ENCODE peak calls at places on chromosomes 12 and 14, in seven cellular contexts. One of them, this sample, is unnamed.
A peak's percentile ranks its signal among the peaks of the same experiment; 100 is the strongest.

GRCh38 chr14:41285193-41285748 is 321.4 kb upstream of the LRFN5 start:
- DNase-seq in stomach: peak; percentile 26
- DNase-seq in colonic mucosa: no peak
- DNase-seq in Panc1: no peak
- DNase-seq in OCI-LY7: peak; percentile 12
- DNase-seq in tibial nerve: no peak
- DNase-seq in pancreas: no peak
- DNase-seq in this sample: no peak

GRCh38 chr12:123233505-123234299 is 466 bp downstream of the MTRFR start:
- DNase-seq in stomach: no peak
- DNase-seq in colonic mucosa: no peak
- DNase-seq in Panc1: no peak
- DNase-seq in OCI-LY7: peak; percentile 24
- DNase-seq in tibial nerve: no peak
- DNase-seq in pancreas: no peak
- DNase-seq in this sample: no peak

GRCh38 chr12:116524964-116525379 is 34.2 kb upstream of the MAP1LC3B2 start:
- DNase-seq in stomach: no peak
- DNase-seq in colonic mucosa: no peak
- DNase-seq in Panc1: no peak
- DNase-seq in OCI-LY7: no peak
- DNase-seq in tibial nerve: no peak
- DNase-seq in pancreas: no peak
- DNase-seq in this sample: no peak

GRCh38 chr14:51849095-51849494 is 11.3 kb upstream of the GNG2 start:
- DNase-seq in stomach: no peak
- DNase-seq in colonic mucosa: no peak
- DNase-seq in Panc1: no peak
- DNase-seq in OCI-LY7: no peak
- DNase-seq in tibial nerve: no peak
- DNase-seq in pancreas: no peak
- DNase-seq in this sample: no peak

GRCh38 chr14:72822946-72823611 is 70.8 kb downstream of the DPF3 start:
- DNase-seq in stomach: no peak
- DNase-seq in colonic mucosa: no peak
- DNase-seq in Panc1: no peak
- DNase-seq in OCI-LY7: no peak
- DNase-seq in tibial nerve: no peak
- DNase-seq in pancreas: no peak
- DNase-seq in this sample: no peak

GRCh38 chr14:44961151-44961729 is 507 bp downstream of the KLHL28 start:
- DNase-seq in stomach: peak; percentile 51
- DNase-seq in colonic mucosa: peak; percentile 77
- DNase-seq in Panc1: no peak
- DNase-seq in OCI-LY7: peak; percentile 63
- DNase-seq in tibial nerve: no peak
- DNase-seq in pancreas: no peak
- DNase-seq in this sample: peak; percentile 57

GRCh38 chr12:92360543-92360942 is 214.9 kb upstream of the BTG1 start:
- DNase-seq in stomach: no peak
- DNase-seq in colonic mucosa: no peak
- DNase-seq in Panc1: no peak
- DNase-seq in OCI-LY7: no peak
- DNase-seq in tibial nerve: no peak
- DNase-seq in pancreas: no peak
- DNase-seq in this sample: no peak

GRCh38 chr14:67428501-67429031 is 16.6 kb upstream of the PLEK2 start:
- DNase-seq in stomach: peak; percentile 54
- DNase-seq in colonic mucosa: no peak
- DNase-seq in Panc1: no peak
- DNase-seq in OCI-LY7: no peak
- DNase-seq in tibial nerve: no peak
- DNase-seq in pancreas: no peak
- DNase-seq in this sample: no peak

GRCh38 chr14:79578470-79578869 is 632.8 kb downstream of the DIO2 start:
- DNase-seq in stomach: no peak
- DNase-seq in colonic mucosa: no peak
- DNase-seq in Panc1: no peak
- DNase-seq in OCI-LY7: no peak
- DNase-seq in tibial nerve: no peak
- DNase-seq in pancreas: no peak
- DNase-seq in this sample: no peak

GRCh38 chr12:46888568-46888967 is 62.8 kb upstream of the SLC38A4 start:
- DNase-seq in stomach: no peak
- DNase-seq in colonic mucosa: no peak
- DNase-seq in Panc1: no peak
- DNase-seq in OCI-LY7: no peak
- DNase-seq in tibial nerve: no peak
- DNase-seq in pancreas: no peak
- DNase-seq in this sample: no peak

GRCh38 chr12:65853489-65854157 is 29.3 kb downstream of the HMGA2 start:
- DNase-seq in stomach: no peak
- DNase-seq in colonic mucosa: no peak
- DNase-seq in Panc1: no peak
- DNase-seq in OCI-LY7: no peak
- DNase-seq in tibial nerve: no peak
- DNase-seq in pancreas: no peak
- DNase-seq in this sample: no peak

GRCh38 chr12:120687570-120688289 is 781 bp downstream of the MLEC start:
- DNase-seq in stomach: no peak
- DNase-seq in colonic mucosa: peak; percentile 63
- DNase-seq in Panc1: no peak
- DNase-seq in OCI-LY7: peak; percentile 65
- DNase-seq in tibial nerve: no peak
- DNase-seq in pancreas: no peak
- DNase-seq in this sample: no peak

GRCh38 chr12:116599285-116600122 is 40.3 kb downstream of the MAP1LC3B2 start:
- DNase-seq in stomach: peak; percentile 82
- DNase-seq in colonic mucosa: peak; percentile 89
- DNase-seq in Panc1: no peak
- DNase-seq in OCI-LY7: peak; percentile 67
- DNase-seq in tibial nerve: peak; percentile 79
- DNase-seq in pancreas: peak; percentile 92
- DNase-seq in this sample: peak; percentile 74

GRCh38 chr12:111268738-111269572 is 99.9 kb downstream of the PHETA1 start:
- DNase-seq in stomach: no peak
- DNase-seq in colonic mucosa: no peak
- DNase-seq in Panc1: no peak
- DNase-seq in OCI-LY7: peak; percentile 21
- DNase-seq in tibial nerve: no peak
- DNase-seq in pancreas: no peak
- DNase-seq in this sample: no peak

GRCh38 chr12:113770389-113770865 is 195.7 kb downstream of the RBM19 start:
- DNase-seq in stomach: no peak
- DNase-seq in colonic mucosa: no peak
- DNase-seq in Panc1: no peak
- DNase-seq in OCI-LY7: no peak
- DNase-seq in tibial nerve: no peak
- DNase-seq in pancreas: no peak
- DNase-seq in this sample: no peak

GRCh38 chr12:32891956-32892355 is 4.6 kb downstream of the PKP2 start:
- DNase-seq in stomach: no peak
- DNase-seq in colonic mucosa: no peak
- DNase-seq in Panc1: no peak
- DNase-seq in OCI-LY7: no peak
- DNase-seq in tibial nerve: no peak
- DNase-seq in pancreas: no peak
- DNase-seq in this sample: no peak

GRCh38 chr14:87805315-87805723 is 187.7 kb downstream of the GALC start:
- DNase-seq in stomach: peak; percentile 29
- DNase-seq in colonic mucosa: peak; percentile 49
- DNase-seq in Panc1: peak; percentile 8
- DNase-seq in OCI-LY7: peak; percentile 33
- DNase-seq in tibial nerve: peak; percentile 16
- DNase-seq in pancreas: no peak
- DNase-seq in this sample: peak; percentile 58

GRCh38 chr12:43824207-43824775 is 11.6 kb upstream of the TMEM117 start:
- DNase-seq in stomach: no peak
- DNase-seq in colonic mucosa: no peak
- DNase-seq in Panc1: no peak
- DNase-seq in OCI-LY7: no peak
- DNase-seq in tibial nerve: no peak
- DNase-seq in pancreas: no peak
- DNase-seq in this sample: no peak

GRCh38 chr14:50542941-50543418 is 10.6 kb upstream of the MAP4K5 start:
- DNase-seq in stomach: peak; percentile 38
- DNase-seq in colonic mucosa: peak; percentile 55
- DNase-seq in Panc1: no peak
- DNase-seq in OCI-LY7: peak; percentile 70
- DNase-seq in tibial nerve: no peak
- DNase-seq in pancreas: no peak
- DNase-seq in this sample: peak; percentile 38

GRCh38 chr14:37617864-37618365 is 22.5 kb downstream of the TTC6 start:
- DNase-seq in stomach: no peak
- DNase-seq in colonic mucosa: no peak
- DNase-seq in Panc1: no peak
- DNase-seq in OCI-LY7: no peak
- DNase-seq in tibial nerve: no peak
- DNase-seq in pancreas: no peak
- DNase-seq in this sample: no peak

DNA sequence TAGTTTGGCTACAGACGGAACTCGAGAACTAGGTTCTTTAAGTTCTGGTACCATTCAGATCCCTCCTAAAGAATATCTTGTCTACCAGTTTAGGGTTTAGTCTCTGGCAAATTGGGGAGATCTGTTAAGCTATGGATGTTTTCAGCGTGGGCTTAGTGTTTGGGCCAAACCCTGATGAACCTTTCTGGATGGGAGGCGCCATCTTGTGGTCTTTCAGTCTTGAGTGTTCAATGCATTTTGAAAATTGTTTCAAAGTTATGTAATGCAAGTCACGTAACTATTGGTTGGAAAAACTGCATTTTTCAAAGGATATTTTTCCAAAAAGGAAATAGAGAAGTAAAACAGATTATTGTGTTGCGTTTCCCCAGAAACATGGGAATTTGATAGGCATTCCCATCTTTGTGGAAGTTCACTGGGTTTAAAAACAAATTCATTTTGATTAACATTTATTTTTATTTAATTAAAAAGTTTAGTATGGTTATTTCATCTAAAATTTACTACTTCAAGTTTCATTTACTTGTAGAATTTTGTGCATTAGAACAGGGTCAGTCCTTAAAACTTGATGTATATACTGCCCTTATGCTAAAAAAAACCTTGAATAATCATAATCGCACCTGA is 169.0 kb downstream of the PRIMA1 start:
- DNase-seq in stomach: peak; percentile 31
- DNase-seq in colonic mucosa: peak; percentile 24
- DNase-seq in Panc1: peak; percentile 8
- DNase-seq in OCI-LY7: peak; percentile 58
- DNase-seq in tibial nerve: no peak
- DNase-seq in pancreas: no peak
- DNase-seq in this sample: peak; percentile 33
- TF ChIP-seq CTCF in stomach: peak; percentile 34
- TF ChIP-seq CTCF in colonic mucosa: peak; percentile 43
- TF ChIP-seq CTCF in Panc1: peak; percentile 76
- TF ChIP-seq CTCF in OCI-LY7: peak; percentile 94
- TF ChIP-seq CTCF in tibial nerve: peak; percentile 49
- TF ChIP-seq CTCF in pancreas: no peak
- TF ChIP-seq CTCF in this sample: peak; percentile 63

GRCh38 chr12:53659609-53660008 is 16.3 kb downstream of the ATP5MC2 start:
- DNase-seq in stomach: no peak
- DNase-seq in colonic mucosa: peak; percentile 44
- DNase-seq in Panc1: no peak
- DNase-seq in OCI-LY7: no peak
- DNase-seq in tibial nerve: no peak
- DNase-seq in pancreas: no peak
- DNase-seq in this sample: no peak
- H3K4me3 ChIP-seq in stomach: no peak overlapping the region
- H3K4me3 ChIP-seq in colonic mucosa: no peak overlapping the region
- H3K4me3 ChIP-seq in Panc1: peak overlapping the region; percentile 35
- H3K4me3 ChIP-seq in OCI-LY7: no peak overlapping the region
- H3K4me3 ChIP-seq in tibial nerve: no peak overlapping the region
- H3K4me3 ChIP-seq in pancreas: no peak overlapping the region
- H3K4me3 ChIP-seq in this sample: no peak overlapping the region

GRCh38 chr14:93007225-93007997 is 84.5 kb downstream of the CHGA start:
- DNase-seq in stomach: peak; percentile 46
- DNase-seq in colonic mucosa: peak; percentile 56
- DNase-seq in Panc1: no peak
- DNase-seq in OCI-LY7: peak; percentile 49
- DNase-seq in tibial nerve: no peak
- DNase-seq in pancreas: peak; percentile 41
- DNase-seq in this sample: no peak

GRCh38 chr14:93009471-93010117 is 86.6 kb downstream of the CHGA start:
- DNase-seq in stomach: no peak
- DNase-seq in colonic mucosa: no peak
- DNase-seq in Panc1: no peak
- DNase-seq in OCI-LY7: no peak
- DNase-seq in tibial nerve: peak; percentile 64
- DNase-seq in pancreas: peak; percentile 27
- DNase-seq in this sample: peak; percentile 60

GRCh38 chr14:93010118-93010475 is 87.1 kb downstream of the CHGA start:
- DNase-seq in stomach: no peak
- DNase-seq in colonic mucosa: no peak
- DNase-seq in Panc1: no peak
- DNase-seq in OCI-LY7: no peak
- DNase-seq in tibial nerve: no peak
- DNase-seq in pancreas: no peak
- DNase-seq in this sample: no peak

GRCh38 chr14:93006484-93007128 is 83.7 kb downstream of the CHGA start:
- DNase-seq in stomach: no peak
- DNase-seq in colonic mucosa: no peak
- DNase-seq in Panc1: no peak
- DNase-seq in OCI-LY7: peak; percentile 62
- DNase-seq in tibial nerve: no peak
- DNase-seq in pancreas: peak; percentile 43
- DNase-seq in this sample: no peak

DNA sequence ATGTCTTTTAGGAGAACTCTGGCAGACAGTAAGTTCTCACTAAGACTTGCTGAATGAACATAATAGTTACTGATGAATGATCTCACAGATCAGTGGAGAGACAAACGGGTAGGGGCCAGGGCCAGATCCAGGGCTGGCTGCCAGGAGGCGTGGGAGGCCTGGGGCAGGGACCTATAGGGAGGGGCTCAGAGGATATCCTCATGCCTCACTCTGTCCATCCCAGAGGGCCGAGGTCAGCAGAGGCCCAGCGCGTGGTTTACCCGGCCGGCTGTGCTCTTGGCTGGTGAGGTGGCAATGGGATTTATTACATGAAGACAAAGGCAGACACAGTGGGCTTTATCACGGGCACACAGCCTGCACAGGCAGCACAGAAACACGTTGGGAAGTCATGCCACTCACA is 85.4 kb downstream of the CHGA start:
- DNase-seq in stomach: no peak
- DNase-seq in colonic mucosa: no peak
- DNase-seq in Panc1: no peak
- DNase-seq in OCI-LY7: no peak
- DNase-seq in tibial nerve: no peak
- DNase-seq in pancreas: peak; percentile 28
- DNase-seq in this sample: no peak
- H3K27ac ChIP-seq in stomach: no peak overlapping the region
- H3K27ac ChIP-seq in colonic mucosa: no peak overlapping the region
- H3K27ac ChIP-seq in Panc1: no peak overlapping the region
- H3K27ac ChIP-seq in OCI-LY7: no peak overlapping the region
- H3K27ac ChIP-seq in tibial nerve: peak overlapping the region; percentile 86
- H3K27ac ChIP-seq in pancreas: no peak overlapping the region
- H3K27ac ChIP-seq in this sample: peak overlapping the region; percentile 11

DNA sequence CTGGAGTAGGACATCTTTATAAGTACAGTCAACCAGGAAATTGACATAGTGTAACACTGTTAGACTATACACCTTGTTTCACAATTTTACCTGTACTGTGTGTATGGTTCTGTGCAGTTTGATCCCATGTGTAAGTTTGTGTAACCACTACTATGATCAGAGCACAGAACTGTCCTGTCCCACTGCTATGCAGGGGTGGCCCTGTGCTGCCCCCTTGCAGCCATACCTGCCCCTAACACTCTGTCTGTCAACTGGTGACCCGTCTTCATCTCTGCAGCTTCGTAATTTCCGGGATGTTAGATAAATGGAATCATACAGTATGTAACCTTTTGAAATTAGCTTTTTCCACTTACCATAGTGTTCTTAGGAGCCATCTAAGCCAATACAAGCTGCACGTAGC is 58.7 kb upstream of the RD3L start:
- DNase-seq in stomach: no peak
- DNase-seq in colonic mucosa: no peak
- DNase-seq in Panc1: no peak
- DNase-seq in OCI-LY7: peak; percentile 31
- DNase-seq in tibial nerve: no peak
- DNase-seq in pancreas: no peak
- DNase-seq in this sample: peak; percentile 30
- TF ChIP-seq CTCF in stomach: no peak
- TF ChIP-seq CTCF in colonic mucosa: no peak
- TF ChIP-seq CTCF in Panc1: peak; percentile 39
- TF ChIP-seq CTCF in OCI-LY7: peak; percentile 69
- TF ChIP-seq CTCF in tibial nerve: no peak
- TF ChIP-seq CTCF in pancreas: no peak
- TF ChIP-seq CTCF in this sample: peak; percentile 62